ENCODE peak calls at places on chromosomes 2 and 18, in four cellular contexts. E, R, A and L are unnamed samples.

GRCh38 chr2:223247136-223247535 is 195.1 kb downstream of the KCNE4 start:
- DNase-seq in R (no peak), A (no peak), E (no peak), L (no peak)

GRCh38 chr2:26189751-26190150 is 16.9 kb downstream of the GAREM2 start:
- DNase-seq in R (no peak), A (no peak), E (no peak), L (no peak)

GRCh38 chr18:37529296-37529695 is 36.3 kb downstream of the CELF4 start:
- DNase-seq in A (no peak), E (no peak), R (no peak), L (no peak)

GRCh38 chr18:35682282-35682867 is 100.8 kb downstream of the GALNT1 start:
- DNase-seq in A (no peak), E (no peak), R (no peak), L (no peak)

GRCh38 chr2:31558401-31559295 is 22.1 kb downstream of the SRD5A2 start:
- DNase-seq in A (peak; percentile 68), R (peak; percentile 9), E (no peak), L (no peak)

GRCh38 chr2:129888461-129888860 is 91.0 kb upstream of the RAB6C start:
- DNase-seq in E (no peak), R (no peak), A (no peak), L (no peak)

GRCh38 chr2:69911985-69912563 is 2.8 kb upstream of the MXD1 start:
- DNase-seq in R (no peak), E (no peak), A (no peak), L (no peak)

GRCh38 chr2:85804583-85804982 is 50.8 kb downstream of the ATOH8 start:
- DNase-seq in R (no peak), A (no peak), E (no peak), L (no peak)

GRCh38 chr2:100627653-100628300 is 65.0 kb downstream of the PDCL3 start:
- DNase-seq in R (no peak), A (no peak), E (no peak), L (no peak)

GRCh38 chr2:67503066-67503795 is 106.1 kb downstream of the ETAA1 start:
- DNase-seq in R (no peak), A (no peak), E (no peak), L (no peak)

GRCh38 chr2:106547104-106547503 is 59.9 kb downstream of the CD8B2 start:
- DNase-seq in A (no peak), E (peak; percentile 15), R (no peak), L (no peak)

GRCh38 chr2:48721158-48721557 is 34.4 kb downstream of the LHCGR start:
- DNase-seq in A (no peak), E (no peak), R (no peak), L (no peak)

GRCh38 chr2:10533811-10534321 is 85.7 kb upstream of the ODC1 start:
- DNase-seq in A (no peak), E (no peak), R (peak; percentile 51), L (no peak)

GRCh38 chr2:43043471-43043870 is 182.9 kb downstream of the ZFP36L2 start:
- DNase-seq in A (no peak), R (no peak), E (no peak), L (no peak)

GRCh38 chr2:38771632-38772031 is 6.4 kb upstream of the GEMIN6 start:
- DNase-seq in E (no peak), R (no peak), A (no peak), L (no peak)

GRCh38 chr2:174012347-174013309 is 47.5 kb upstream of the SP3 start:
- DNase-seq in R (peak; percentile 91), A (peak; percentile 68), E (peak; percentile 80), L (peak; percentile 15)

GRCh38 chr18:63936932-63937393 is 12.1 kb upstream of the HMSD start:
- DNase-seq in A (no peak), R (no peak), E (no peak), L (no peak)

GRCh38 chr2:88620015-88620414 is 7.2 kb downstream of the EIF2AK3 start:
- DNase-seq in A (no peak), R (no peak), E (no peak), L (no peak)
- H3K4me1 ChIP-seq in A (peaks cover 8% of the 10 kb centered on the region), R (no peaks in the 10 kb centered on the region), E (peaks cover 4% of the 10 kb centered on the region), L (no peaks in the 10 kb centered on the region)

GRCh38 chr2:33321236-33321731 is 155.2 kb upstream of the RASGRP3 start:
- DNase-seq in E (no peak), R (no peak), A (no peak), L (no peak)
- H3K27ac ChIP-seq in E (no peak overlapping the region), R (no peak overlapping the region), A (no peak overlapping the region), L (no peak overlapping the region)

GRCh38 chr2:44178950-44179349 is 10.3 kb downstream of the PPM1B start:
- DNase-seq in A (no peak), E (no peak), R (no peak), L (no peak)
- H3K36me3 ChIP-seq in A (no peaks in the 10 kb centered on the region), E (no peaks in the 10 kb centered on the region), R (no peaks in the 10 kb centered on the region), L (no peaks in the 10 kb centered on the region)

GRCh38 chr2:97761192-97761591 is 47.8 kb downstream of the ZAP70 start:
- DNase-seq in R (no peak), E (no peak), A (no peak), L (peak; percentile 32)
- H3K4me1 ChIP-seq in R (no peaks in the 10 kb centered on the region), E (peaks cover 6% of the 10 kb centered on the region), A (no peaks in the 10 kb centered on the region), L (peaks cover 24% of the 10 kb centered on the region)

DNA sequence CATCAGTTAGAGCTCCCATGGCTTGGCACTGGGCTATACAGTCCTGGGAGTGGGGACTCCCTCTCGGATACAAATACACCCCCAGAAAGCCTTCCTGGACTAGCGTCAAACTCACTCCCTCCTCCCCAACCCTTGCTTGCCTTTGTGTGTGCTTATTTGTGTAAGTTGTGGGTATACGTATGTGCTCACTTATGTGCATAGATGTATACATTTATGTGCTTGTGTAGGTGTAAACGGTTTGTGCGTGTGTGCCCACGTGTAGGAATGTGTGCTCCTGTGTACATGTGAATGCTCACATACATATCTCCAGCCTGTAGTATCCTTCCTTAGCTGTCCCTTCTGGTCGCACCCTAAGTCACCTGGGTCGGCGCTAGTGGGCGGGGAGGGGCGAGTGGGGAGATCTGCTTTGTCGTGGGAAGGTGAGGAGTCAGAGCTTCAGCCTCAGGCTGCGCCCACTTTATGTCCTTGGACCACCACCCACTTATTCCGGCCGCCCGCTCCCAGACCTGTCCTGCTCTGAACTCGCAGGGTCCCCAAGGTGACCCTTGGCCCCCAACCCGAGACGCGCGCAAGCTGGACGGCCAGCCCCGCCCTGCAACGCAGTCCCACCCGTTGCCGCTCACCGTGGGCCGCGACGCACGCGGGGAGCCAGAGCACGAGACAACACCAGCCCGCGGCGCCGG is 427 bp downstream of the PRADC1 start:
- DNase-seq in A (peak; percentile 29), R (no peak), E (peak; percentile 25), L (no peak)
- H3K27ac ChIP-seq in A (peak overlapping the region; percentile 59), R (no peak overlapping the region), E (peak overlapping the region; percentile 62), L (peak overlapping the region; percentile 92)

GRCh38 chr2:3504741-3505140 is 14.6 kb downstream of the ADI1 start:
- DNase-seq in E (no peak), R (no peak), A (no peak), L (no peak)

GRCh38 chr2:3503483-3503882 is 15.8 kb downstream of the ADI1 start:
- DNase-seq in E (no peak), A (no peak), R (no peak), L (no peak)

GRCh38 chr2:3503046-3503445 is 16.3 kb downstream of the ADI1 start:
- DNase-seq in A (no peak), E (no peak), R (no peak), L (no peak)

GRCh38 chr2:3498783-3499394 is 20.4 kb downstream of the ADI1 start:
- DNase-seq in E (no peak), R (no peak), A (no peak), L (no peak)

DNA sequence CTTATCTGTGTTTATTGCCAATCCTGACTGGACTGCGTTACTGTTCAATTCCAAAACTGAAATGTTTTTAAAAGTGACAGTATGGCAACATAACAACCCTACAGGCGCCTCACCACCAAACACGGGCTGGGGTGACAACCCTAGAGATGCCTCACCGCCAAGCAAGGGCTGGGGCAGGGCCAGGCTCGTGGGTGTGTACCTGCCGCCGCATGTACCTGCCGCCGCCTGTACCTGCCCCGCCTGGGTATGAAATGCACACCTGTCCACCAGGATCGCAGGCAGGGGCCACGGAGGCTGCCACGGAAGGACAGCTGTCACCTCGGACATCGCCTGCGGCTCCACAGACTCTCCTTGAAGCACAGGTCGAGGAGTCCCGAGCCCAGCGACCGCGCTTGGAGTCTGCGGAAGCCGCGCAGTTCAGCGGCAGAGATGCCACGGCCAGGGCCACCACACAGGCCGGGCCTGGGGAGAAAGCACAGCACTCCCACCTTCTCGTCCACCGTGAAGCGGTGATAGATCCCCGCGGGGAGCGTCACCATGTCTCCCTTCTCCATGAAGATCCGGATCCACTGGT is 18.9 kb downstream of the ADI1 start:
- DNase-seq in E (no peak), A (no peak), R (no peak), L (no peak)
- H3K36me3 ChIP-seq in E (peaks cover 85% of the 10 kb centered on the region), A (no peaks in the 10 kb centered on the region), R (no peaks in the 10 kb centered on the region), L (peaks cover 43% of the 10 kb centered on the region)

GRCh38 chr2:16247371-16248177 is 307.2 kb downstream of the MYCN start:
- DNase-seq in A (no peak), R (no peak), E (no peak), L (no peak)

GRCh38 chr2:16245481-16246054 is 305.2 kb downstream of the MYCN start:
- DNase-seq in E (no peak), A (no peak), R (no peak), L (no peak)

GRCh38 chr2:16244966-16245320 is 304.6 kb downstream of the MYCN start:
- DNase-seq in R (no peak), A (no peak), E (no peak), L (no peak)

GRCh38 chr2:16246911-16247310 is 306.6 kb downstream of the MYCN start:
- DNase-seq in A (no peak), E (no peak), R (no peak), L (no peak)

DNA sequence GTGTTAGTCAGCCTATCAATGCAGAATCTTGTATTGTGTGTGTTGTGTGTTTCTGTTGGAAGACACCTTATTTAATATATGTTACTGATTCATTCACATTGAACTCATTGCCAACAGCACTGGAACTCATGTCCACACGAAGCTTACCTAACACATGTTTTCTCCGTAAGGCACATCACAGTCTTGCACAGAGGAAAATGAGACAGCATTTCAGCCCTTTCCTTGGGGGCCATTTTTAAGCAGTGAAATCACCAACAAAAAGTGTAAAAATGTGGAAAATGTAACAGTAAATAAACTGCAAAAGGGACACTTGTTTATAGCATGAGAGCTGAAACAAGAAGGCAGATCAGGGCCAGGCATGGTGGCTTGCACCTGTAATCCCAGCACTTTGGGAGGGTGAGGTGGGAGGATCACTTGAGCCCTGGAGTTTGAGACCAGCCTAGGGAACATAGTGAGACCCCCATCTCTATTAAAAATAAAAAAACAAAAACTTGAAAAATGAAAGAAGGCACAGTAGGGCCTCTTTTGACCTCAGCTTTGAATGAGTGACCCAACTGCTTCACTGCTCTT is 306.0 kb downstream of the MYCN start:
- DNase-seq in R (no peak), A (no peak), E (no peak), L (no peak)
- H3K4me1 ChIP-seq in R (peaks cover 3% of the 10 kb centered on the region), A (no peaks in the 10 kb centered on the region), E (no peaks in the 10 kb centered on the region), L (no peaks in the 10 kb centered on the region)